ENCODE peak calls at places on chromosomes 5 and 9, in five cellular contexts. One of them, this sample, is unnamed.

GRCh38 chr5:125134216-125135081 is 388.0 kb upstream of the ZNF608 start:
- DNase-seq in endothelial cell: no peak
- DNase-seq in COLO829: peak; percentile 65
- DNase-seq in tibial nerve: no peak
- DNase-seq in glutamatergic neuron: no peak
- DNase-seq in this sample: no peak

GRCh38 chr9:93013856-93014582 is 44.5 kb upstream of the SUSD3 start:
- DNase-seq in endothelial cell: no peak
- DNase-seq in COLO829: no peak
- DNase-seq in tibial nerve: no peak
- DNase-seq in glutamatergic neuron: no peak
- DNase-seq in this sample: no peak

GRCh38 chr5:50751064-50751657 is 84.7 kb downstream of the PARP8 start:
- DNase-seq in endothelial cell: no peak
- DNase-seq in COLO829: peak; percentile 9
- DNase-seq in tibial nerve: no peak
- DNase-seq in glutamatergic neuron: no peak
- DNase-seq in this sample: peak; percentile 62

GRCh38 chr5:51990661-51991180 is 607.5 kb downstream of the ISL1 start:
- DNase-seq in endothelial cell: no peak
- DNase-seq in COLO829: no peak
- DNase-seq in tibial nerve: no peak
- DNase-seq in glutamatergic neuron: no peak
- DNase-seq in this sample: no peak

GRCh38 chr9:81028504-81028903 is 660.8 kb downstream of the TLE1 start:
- DNase-seq in endothelial cell: no peak
- DNase-seq in COLO829: peak; percentile 95
- DNase-seq in tibial nerve: no peak
- DNase-seq in glutamatergic neuron: no peak
- DNase-seq in this sample: no peak

GRCh38 chr9:91771027-91771426 is 179.0 kb downstream of the ROR2 start:
- DNase-seq in endothelial cell: no peak
- DNase-seq in COLO829: no peak
- DNase-seq in tibial nerve: no peak
- DNase-seq in glutamatergic neuron: peak; percentile 67
- DNase-seq in this sample: no peak

GRCh38 chr5:108529381-108529780 is 147.5 kb upstream of the FBXL17 start:
- DNase-seq in endothelial cell: no peak
- DNase-seq in COLO829: no peak
- DNase-seq in tibial nerve: no peak
- DNase-seq in glutamatergic neuron: no peak
- DNase-seq in this sample: no peak

GRCh38 chr5:87069974-87070608 is 197.6 kb upstream of the RASA1 start:
- DNase-seq in endothelial cell: peak; percentile 18
- DNase-seq in COLO829: peak; percentile 3
- DNase-seq in tibial nerve: no peak
- DNase-seq in glutamatergic neuron: no peak
- DNase-seq in this sample: no peak

GRCh38 chr9:7790022-7790818 is 9.4 kb downstream of the DMAC1 start:
- DNase-seq in endothelial cell: no peak
- DNase-seq in COLO829: no peak
- DNase-seq in tibial nerve: no peak
- DNase-seq in glutamatergic neuron: no peak
- DNase-seq in this sample: no peak

GRCh38 chr9:114900937-114901802 is 29.2 kb downstream of the TNFSF8 start:
- DNase-seq in endothelial cell: no peak
- DNase-seq in COLO829: no peak
- DNase-seq in tibial nerve: no peak
- DNase-seq in glutamatergic neuron: no peak
- DNase-seq in this sample: no peak

GRCh38 chr5:83570916-83571315 is 99.4 kb downstream of the VCAN start:
- DNase-seq in endothelial cell: no peak
- DNase-seq in COLO829: no peak
- DNase-seq in tibial nerve: no peak
- DNase-seq in glutamatergic neuron: no peak
- DNase-seq in this sample: no peak

GRCh38 chr9:133369923-133370322 is 5.9 kb downstream of the SURF4 start:
- DNase-seq in endothelial cell: no peak
- DNase-seq in COLO829: no peak
- DNase-seq in tibial nerve: no peak
- DNase-seq in glutamatergic neuron: no peak
- DNase-seq in this sample: no peak

GRCh38 chr9:126638571-126639132 is 24.9 kb downstream of the LMX1B start:
- DNase-seq in endothelial cell: no peak
- DNase-seq in COLO829: no peak
- DNase-seq in tibial nerve: no peak
- DNase-seq in glutamatergic neuron: peak; percentile 72
- DNase-seq in this sample: no peak

GRCh38 chr5:72179816-72180440 is 72.7 kb downstream of the MAP1B start:
- DNase-seq in endothelial cell: no peak
- DNase-seq in COLO829: no peak
- DNase-seq in tibial nerve: no peak
- DNase-seq in glutamatergic neuron: no peak
- DNase-seq in this sample: no peak

GRCh38 chr9:134589748-134590147 is 51.9 kb upstream of the COL5A1 start:
- DNase-seq in endothelial cell: no peak
- DNase-seq in COLO829: no peak
- DNase-seq in tibial nerve: no peak
- DNase-seq in glutamatergic neuron: no peak
- DNase-seq in this sample: no peak

GRCh38 chr9:119251951-119252350 is 117.3 kb downstream of the BRINP1 start:
- DNase-seq in endothelial cell: no peak
- DNase-seq in COLO829: no peak
- DNase-seq in tibial nerve: no peak
- DNase-seq in glutamatergic neuron: no peak
- DNase-seq in this sample: no peak

GRCh38 chr5:68333649-68334549 is 118.3 kb downstream of the PIK3R1 start:
- DNase-seq in endothelial cell: no peak
- DNase-seq in COLO829: peak; percentile 87
- DNase-seq in tibial nerve: no peak
- DNase-seq in glutamatergic neuron: no peak
- DNase-seq in this sample: no peak

GRCh38 chr9:100473271-100474081 is 527 bp downstream of the TMEFF1 start:
- DNase-seq in endothelial cell: peak; percentile 52
- DNase-seq in COLO829: no peak
- DNase-seq in tibial nerve: no peak
- DNase-seq in glutamatergic neuron: peak; percentile 70
- DNase-seq in this sample: peak; percentile 4

GRCh38 chr9:7234144-7234543 is 476.4 kb downstream of the KDM4C start:
- DNase-seq in endothelial cell: peak; percentile 50
- DNase-seq in COLO829: peak; percentile 19
- DNase-seq in tibial nerve: no peak
- DNase-seq in glutamatergic neuron: peak; percentile 62
- DNase-seq in this sample: no peak

GRCh38 chr5:132821791-132822190 is 8.7 kb downstream of the SHROOM1 start:
- DNase-seq in endothelial cell: no peak
- DNase-seq in COLO829: no peak
- DNase-seq in tibial nerve: no peak
- DNase-seq in glutamatergic neuron: no peak
- DNase-seq in this sample: no peak

GRCh38 chr9:91694081-91694870 is 255.8 kb downstream of the ROR2 start:
- DNase-seq in endothelial cell: no peak
- DNase-seq in COLO829: no peak
- DNase-seq in tibial nerve: no peak
- DNase-seq in glutamatergic neuron: no peak
- DNase-seq in this sample: peak; percentile 55

GRCh38 chr5:79774171-79774854 is 84.7 kb downstream of the CMYA5 start:
- DNase-seq in endothelial cell: peak; percentile 33
- DNase-seq in COLO829: no peak
- DNase-seq in tibial nerve: no peak
- DNase-seq in glutamatergic neuron: peak; percentile 25
- DNase-seq in this sample: no peak

GRCh38 chr9:137745541-137745991 is 126.8 kb downstream of the EHMT1 start:
- DNase-seq in endothelial cell: no peak
- DNase-seq in COLO829: no peak
- DNase-seq in tibial nerve: no peak
- DNase-seq in glutamatergic neuron: peak; percentile 70
- DNase-seq in this sample: peak; percentile 9

GRCh38 chr5:158268286-158268685 is 409.3 kb upstream of the CLINT1 start:
- DNase-seq in endothelial cell: no peak
- DNase-seq in COLO829: no peak
- DNase-seq in tibial nerve: no peak
- DNase-seq in glutamatergic neuron: no peak
- DNase-seq in this sample: no peak

GRCh38 chr5:135821802-135822201 is 12.7 kb upstream of the SLC25A48 start:
- DNase-seq in endothelial cell: no peak
- DNase-seq in COLO829: no peak
- DNase-seq in tibial nerve: no peak
- DNase-seq in glutamatergic neuron: no peak
- DNase-seq in this sample: no peak

GRCh38 chr5:58595952-58596351 is 13.1 kb downstream of the RAB3C start:
- DNase-seq in endothelial cell: no peak
- DNase-seq in COLO829: no peak
- DNase-seq in tibial nerve: no peak
- DNase-seq in glutamatergic neuron: no peak
- DNase-seq in this sample: no peak

GRCh38 chr5:164289526-164289925 is 784.1 kb downstream of the MAT2B start:
- DNase-seq in endothelial cell: no peak
- DNase-seq in COLO829: no peak
- DNase-seq in tibial nerve: no peak
- DNase-seq in glutamatergic neuron: no peak
- DNase-seq in this sample: no peak

GRCh38 chr9:114745879-114746550 is 59.8 kb downstream of the TNFSF15 start:
- DNase-seq in endothelial cell: no peak
- DNase-seq in COLO829: no peak
- DNase-seq in tibial nerve: no peak
- DNase-seq in glutamatergic neuron: no peak
- DNase-seq in this sample: no peak

GRCh38 chr5:172800088-172800551 is 29.1 kb upstream of the DUSP1 start:
- DNase-seq in endothelial cell: no peak
- DNase-seq in COLO829: no peak
- DNase-seq in tibial nerve: peak; percentile 38
- DNase-seq in glutamatergic neuron: no peak
- DNase-seq in this sample: no peak

GRCh38 chr9:137430723-137431415 is 7.7 kb downstream of the NOXA1 start:
- DNase-seq in endothelial cell: no peak
- DNase-seq in COLO829: no peak
- DNase-seq in tibial nerve: no peak
- DNase-seq in glutamatergic neuron: no peak
- DNase-seq in this sample: no peak

GRCh38 chr5:33601881-33602280 is 161.1 kb downstream of the TARS1 start:
- DNase-seq in endothelial cell: no peak
- DNase-seq in COLO829: no peak
- DNase-seq in tibial nerve: no peak
- DNase-seq in glutamatergic neuron: no peak
- DNase-seq in this sample: no peak

GRCh38 chr9:32486839-32487562 is 39.0 kb downstream of the RIGI start:
- DNase-seq in endothelial cell: no peak
- DNase-seq in COLO829: no peak
- DNase-seq in tibial nerve: no peak
- DNase-seq in glutamatergic neuron: no peak
- DNase-seq in this sample: no peak

GRCh38 chr9:16705121-16705604 is 165.3 kb downstream of the BNC2 start:
- DNase-seq in endothelial cell: peak; percentile 45
- DNase-seq in COLO829: peak; percentile 41
- DNase-seq in tibial nerve: peak; percentile 72
- DNase-seq in glutamatergic neuron: peak; percentile 81
- DNase-seq in this sample: no peak

GRCh38 chr5:53418409-53418808 is 62.0 kb upstream of the FST start:
- DNase-seq in endothelial cell: no peak
- DNase-seq in COLO829: no peak
- DNase-seq in tibial nerve: no peak
- DNase-seq in glutamatergic neuron: no peak
- DNase-seq in this sample: no peak

This sample was measured in central memory CD4-positive, alpha-beta T cell.